ENCODE peak calls at places on chromosomes 3 and 15, in nine cellular contexts. One of them, this sample, is unnamed.

GRCh38 chr3:39302178-39302577 is 22.3 kb upstream of the CX3CR1 start:
- DNase-seq in colonic mucosa: no peak
- DNase-seq in Kasumi-1: no peak
- DNase-seq in activated naive CD4-positive, alpha-beta T cell treated with anti-CD3 and anti-CD28 coated beads, Interleukin-2, amount 50 U/mL, for 16 hours: no peak
- DNase-seq in cardiac fibroblast: no peak
- DNase-seq in left lung: no peak
- DNase-seq in AG04449: no peak
- DNase-seq in COR-L47: no peak
- DNase-seq in dorsolateral prefrontal cortex: no peak
- DNase-seq in this sample: no peak

GRCh38 chr3:126746395-126747177 is 42.5 kb downstream of the CHCHD6 start:
- DNase-seq in colonic mucosa: no peak
- DNase-seq in Kasumi-1: no peak
- DNase-seq in activated naive CD4-positive, alpha-beta T cell treated with anti-CD3 and anti-CD28 coated beads, Interleukin-2, amount 50 U/mL, for 16 hours: no peak
- DNase-seq in cardiac fibroblast: peak
- DNase-seq in left lung: no peak
- DNase-seq in AG04449: peak
- DNase-seq in COR-L47: no peak
- DNase-seq in dorsolateral prefrontal cortex: no peak
- DNase-seq in this sample: no peak

GRCh38 chr3:173709026-173709425 is 311.5 kb downstream of the NLGN1 start:
- DNase-seq in colonic mucosa: no peak
- DNase-seq in Kasumi-1: no peak
- DNase-seq in activated naive CD4-positive, alpha-beta T cell treated with anti-CD3 and anti-CD28 coated beads, Interleukin-2, amount 50 U/mL, for 16 hours: no peak
- DNase-seq in cardiac fibroblast: peak
- DNase-seq in left lung: no peak
- DNase-seq in AG04449: no peak
- DNase-seq in COR-L47: no peak
- DNase-seq in dorsolateral prefrontal cortex: no peak
- DNase-seq in this sample: no peak

GRCh38 chr3:161423911-161424522 is 52.7 kb upstream of the SPTSSB start:
- DNase-seq in colonic mucosa: no peak
- DNase-seq in Kasumi-1: peak
- DNase-seq in activated naive CD4-positive, alpha-beta T cell treated with anti-CD3 and anti-CD28 coated beads, Interleukin-2, amount 50 U/mL, for 16 hours: no peak
- DNase-seq in cardiac fibroblast: peak
- DNase-seq in left lung: no peak
- DNase-seq in AG04449: no peak
- DNase-seq in COR-L47: peak
- DNase-seq in dorsolateral prefrontal cortex: no peak
- DNase-seq in this sample: peak

GRCh38 chr3:120113128-120114116 is 19.2 kb upstream of the GSK3B start:
- DNase-seq in colonic mucosa: no peak
- DNase-seq in Kasumi-1: no peak
- DNase-seq in activated naive CD4-positive, alpha-beta T cell treated with anti-CD3 and anti-CD28 coated beads, Interleukin-2, amount 50 U/mL, for 16 hours: no peak
- DNase-seq in cardiac fibroblast: peak
- DNase-seq in left lung: no peak
- DNase-seq in AG04449: no peak
- DNase-seq in COR-L47: no peak
- DNase-seq in dorsolateral prefrontal cortex: no peak
- DNase-seq in this sample: no peak

GRCh38 chr3:134007819-134008218 is 21.9 kb downstream of the SLCO2A1 start:
- DNase-seq in colonic mucosa: no peak
- DNase-seq in Kasumi-1: no peak
- DNase-seq in activated naive CD4-positive, alpha-beta T cell treated with anti-CD3 and anti-CD28 coated beads, Interleukin-2, amount 50 U/mL, for 16 hours: no peak
- DNase-seq in cardiac fibroblast: no peak
- DNase-seq in left lung: no peak
- DNase-seq in AG04449: no peak
- DNase-seq in COR-L47: no peak
- DNase-seq in dorsolateral prefrontal cortex: no peak
- DNase-seq in this sample: no peak

GRCh38 chr3:133258358-133258757 is 141.5 kb upstream of the BFSP2 start:
- DNase-seq in colonic mucosa: no peak
- DNase-seq in Kasumi-1: no peak
- DNase-seq in activated naive CD4-positive, alpha-beta T cell treated with anti-CD3 and anti-CD28 coated beads, Interleukin-2, amount 50 U/mL, for 16 hours: no peak
- DNase-seq in cardiac fibroblast: no peak
- DNase-seq in left lung: no peak
- DNase-seq in AG04449: no peak
- DNase-seq in COR-L47: no peak
- DNase-seq in dorsolateral prefrontal cortex: no peak
- DNase-seq in this sample: no peak

GRCh38 chr15:58381696-58382095 is 50.1 kb upstream of the LIPC start:
- DNase-seq in colonic mucosa: no peak
- DNase-seq in Kasumi-1: no peak
- DNase-seq in activated naive CD4-positive, alpha-beta T cell treated with anti-CD3 and anti-CD28 coated beads, Interleukin-2, amount 50 U/mL, for 16 hours: no peak
- DNase-seq in cardiac fibroblast: no peak
- DNase-seq in left lung: no peak
- DNase-seq in AG04449: no peak
- DNase-seq in COR-L47: no peak
- DNase-seq in dorsolateral prefrontal cortex: no peak
- DNase-seq in this sample: no peak

GRCh38 chr3:175103298-175103697 is 244.2 kb downstream of the NAALADL2 start:
- DNase-seq in colonic mucosa: no peak
- DNase-seq in Kasumi-1: no peak
- DNase-seq in activated naive CD4-positive, alpha-beta T cell treated with anti-CD3 and anti-CD28 coated beads, Interleukin-2, amount 50 U/mL, for 16 hours: no peak
- DNase-seq in cardiac fibroblast: peak
- DNase-seq in left lung: no peak
- DNase-seq in AG04449: no peak
- DNase-seq in COR-L47: no peak
- DNase-seq in dorsolateral prefrontal cortex: no peak
- DNase-seq in this sample: no peak

GRCh38 chr15:101242160-101242998 is 9.5 kb downstream of the CHSY1 start:
- DNase-seq in colonic mucosa: no peak
- DNase-seq in Kasumi-1: peak
- DNase-seq in activated naive CD4-positive, alpha-beta T cell treated with anti-CD3 and anti-CD28 coated beads, Interleukin-2, amount 50 U/mL, for 16 hours: no peak
- DNase-seq in cardiac fibroblast: peak
- DNase-seq in left lung: no peak
- DNase-seq in AG04449: no peak
- DNase-seq in COR-L47: no peak
- DNase-seq in dorsolateral prefrontal cortex: no peak
- DNase-seq in this sample: peak

GRCh38 chr15:94363382-94363781 is 132.0 kb downstream of the MCTP2 start:
- DNase-seq in colonic mucosa: no peak
- DNase-seq in Kasumi-1: no peak
- DNase-seq in activated naive CD4-positive, alpha-beta T cell treated with anti-CD3 and anti-CD28 coated beads, Interleukin-2, amount 50 U/mL, for 16 hours: no peak
- DNase-seq in cardiac fibroblast: no peak
- DNase-seq in left lung: no peak
- DNase-seq in AG04449: no peak
- DNase-seq in COR-L47: no peak
- DNase-seq in dorsolateral prefrontal cortex: no peak
- DNase-seq in this sample: no peak

GRCh38 chr3:23051240-23052140 is 151.6 kb upstream of the UBE2E2 start:
- DNase-seq in colonic mucosa: no peak
- DNase-seq in Kasumi-1: no peak
- DNase-seq in activated naive CD4-positive, alpha-beta T cell treated with anti-CD3 and anti-CD28 coated beads, Interleukin-2, amount 50 U/mL, for 16 hours: no peak
- DNase-seq in cardiac fibroblast: no peak
- DNase-seq in left lung: no peak
- DNase-seq in AG04449: no peak
- DNase-seq in COR-L47: no peak
- DNase-seq in dorsolateral prefrontal cortex: no peak
- DNase-seq in this sample: no peak

GRCh38 chr15:83248151-83248851 is 36.2 kb downstream of the BNC1 start:
- DNase-seq in colonic mucosa: peak
- DNase-seq in Kasumi-1: peak
- DNase-seq in activated naive CD4-positive, alpha-beta T cell treated with anti-CD3 and anti-CD28 coated beads, Interleukin-2, amount 50 U/mL, for 16 hours: no peak
- DNase-seq in cardiac fibroblast: peak
- DNase-seq in left lung: no peak
- DNase-seq in AG04449: peak
- DNase-seq in COR-L47: peak
- DNase-seq in dorsolateral prefrontal cortex: no peak
- DNase-seq in this sample: peak

GRCh38 chr3:49017978-49018706 is at the start of gene DALRD3:
- DNase-seq in colonic mucosa: peak
- DNase-seq in Kasumi-1: peak
- DNase-seq in activated naive CD4-positive, alpha-beta T cell treated with anti-CD3 and anti-CD28 coated beads, Interleukin-2, amount 50 U/mL, for 16 hours: peak
- DNase-seq in cardiac fibroblast: peak
- DNase-seq in left lung: peak
- DNase-seq in AG04449: no peak
- DNase-seq in COR-L47: peak
- DNase-seq in dorsolateral prefrontal cortex: peak
- DNase-seq in this sample: peak

GRCh38 chr3:178709047-178709446 is 172.8 kb downstream of the KCNMB2 start:
- DNase-seq in colonic mucosa: no peak
- DNase-seq in Kasumi-1: no peak
- DNase-seq in activated naive CD4-positive, alpha-beta T cell treated with anti-CD3 and anti-CD28 coated beads, Interleukin-2, amount 50 U/mL, for 16 hours: no peak
- DNase-seq in cardiac fibroblast: no peak
- DNase-seq in left lung: no peak
- DNase-seq in AG04449: no peak
- DNase-seq in COR-L47: no peak
- DNase-seq in dorsolateral prefrontal cortex: peak
- DNase-seq in this sample: no peak

GRCh38 chr15:70806992-70807712 is 43.8 kb upstream of the UACA start:
- DNase-seq in colonic mucosa: no peak
- DNase-seq in Kasumi-1: no peak
- DNase-seq in activated naive CD4-positive, alpha-beta T cell treated with anti-CD3 and anti-CD28 coated beads, Interleukin-2, amount 50 U/mL, for 16 hours: no peak
- DNase-seq in cardiac fibroblast: peak
- DNase-seq in left lung: no peak
- DNase-seq in AG04449: no peak
- DNase-seq in COR-L47: no peak
- DNase-seq in dorsolateral prefrontal cortex: no peak
- DNase-seq in this sample: peak

GRCh38 chr3:10508235-10508618 is 2.8 kb upstream of the ATP2B2 start:
- DNase-seq in colonic mucosa: no peak
- DNase-seq in Kasumi-1: no peak
- DNase-seq in activated naive CD4-positive, alpha-beta T cell treated with anti-CD3 and anti-CD28 coated beads, Interleukin-2, amount 50 U/mL, for 16 hours: no peak
- DNase-seq in cardiac fibroblast: no peak
- DNase-seq in left lung: no peak
- DNase-seq in AG04449: no peak
- DNase-seq in COR-L47: no peak
- DNase-seq in dorsolateral prefrontal cortex: no peak
- DNase-seq in this sample: no peak

GRCh38 chr15:77122576-77122975 is 51.7 kb upstream of the TSPAN3 start:
- DNase-seq in colonic mucosa: no peak
- DNase-seq in Kasumi-1: no peak
- DNase-seq in activated naive CD4-positive, alpha-beta T cell treated with anti-CD3 and anti-CD28 coated beads, Interleukin-2, amount 50 U/mL, for 16 hours: no peak
- DNase-seq in cardiac fibroblast: no peak
- DNase-seq in left lung: no peak
- DNase-seq in AG04449: no peak
- DNase-seq in COR-L47: no peak
- DNase-seq in dorsolateral prefrontal cortex: no peak
- DNase-seq in this sample: no peak

GRCh38 chr3:161108840-161109239 is 3.7 kb upstream of the B3GALNT1 start:
- DNase-seq in colonic mucosa: no peak
- DNase-seq in Kasumi-1: no peak
- DNase-seq in activated naive CD4-positive, alpha-beta T cell treated with anti-CD3 and anti-CD28 coated beads, Interleukin-2, amount 50 U/mL, for 16 hours: no peak
- DNase-seq in cardiac fibroblast: peak
- DNase-seq in left lung: no peak
- DNase-seq in AG04449: no peak
- DNase-seq in COR-L47: no peak
- DNase-seq in dorsolateral prefrontal cortex: no peak
- DNase-seq in this sample: no peak

GRCh38 chr15:82810061-82810862 is 834 bp downstream of the WHAMM start:
- DNase-seq in colonic mucosa: peak
- DNase-seq in Kasumi-1: peak
- DNase-seq in activated naive CD4-positive, alpha-beta T cell treated with anti-CD3 and anti-CD28 coated beads, Interleukin-2, amount 50 U/mL, for 16 hours: no peak
- DNase-seq in cardiac fibroblast: peak
- DNase-seq in left lung: peak
- DNase-seq in AG04449: no peak
- DNase-seq in COR-L47: peak
- DNase-seq in dorsolateral prefrontal cortex: peak
- DNase-seq in this sample: peak

GRCh38 chr3:196771067-196771466 is 31.4 kb downstream of the PAK2 start:
- DNase-seq in colonic mucosa: no peak
- DNase-seq in Kasumi-1: no peak
- DNase-seq in activated naive CD4-positive, alpha-beta T cell treated with anti-CD3 and anti-CD28 coated beads, Interleukin-2, amount 50 U/mL, for 16 hours: no peak
- DNase-seq in cardiac fibroblast: no peak
- DNase-seq in left lung: no peak
- DNase-seq in AG04449: no peak
- DNase-seq in COR-L47: no peak
- DNase-seq in dorsolateral prefrontal cortex: no peak
- DNase-seq in this sample: no peak

GRCh38 chr3:34571714-34572113 is 773.3 kb downstream of the PDCD6IP start:
- DNase-seq in colonic mucosa: no peak
- DNase-seq in Kasumi-1: no peak
- DNase-seq in activated naive CD4-positive, alpha-beta T cell treated with anti-CD3 and anti-CD28 coated beads, Interleukin-2, amount 50 U/mL, for 16 hours: no peak
- DNase-seq in cardiac fibroblast: no peak
- DNase-seq in left lung: no peak
- DNase-seq in AG04449: no peak
- DNase-seq in COR-L47: no peak
- DNase-seq in dorsolateral prefrontal cortex: no peak
- DNase-seq in this sample: no peak

GRCh38 chr15:45064386-45064785 is 41.4 kb downstream of the SORD start:
- DNase-seq in colonic mucosa: no peak
- DNase-seq in Kasumi-1: no peak
- DNase-seq in activated naive CD4-positive, alpha-beta T cell treated with anti-CD3 and anti-CD28 coated beads, Interleukin-2, amount 50 U/mL, for 16 hours: no peak
- DNase-seq in cardiac fibroblast: peak
- DNase-seq in left lung: no peak
- DNase-seq in AG04449: no peak
- DNase-seq in COR-L47: no peak
- DNase-seq in dorsolateral prefrontal cortex: no peak
- DNase-seq in this sample: no peak

GRCh38 chr3:171994646-171995441 is 44.5 kb upstream of the FNDC3B start:
- DNase-seq in colonic mucosa: no peak
- DNase-seq in Kasumi-1: no peak
- DNase-seq in activated naive CD4-positive, alpha-beta T cell treated with anti-CD3 and anti-CD28 coated beads, Interleukin-2, amount 50 U/mL, for 16 hours: no peak
- DNase-seq in cardiac fibroblast: peak
- DNase-seq in left lung: no peak
- DNase-seq in AG04449: peak
- DNase-seq in COR-L47: no peak
- DNase-seq in dorsolateral prefrontal cortex: no peak
- DNase-seq in this sample: peak

GRCh38 chr3:190017575-190018288 is 103.0 kb downstream of the P3H2 start:
- DNase-seq in colonic mucosa: peak
- DNase-seq in Kasumi-1: peak
- DNase-seq in activated naive CD4-positive, alpha-beta T cell treated with anti-CD3 and anti-CD28 coated beads, Interleukin-2, amount 50 U/mL, for 16 hours: no peak
- DNase-seq in cardiac fibroblast: peak
- DNase-seq in left lung: no peak
- DNase-seq in AG04449: no peak
- DNase-seq in COR-L47: peak
- DNase-seq in dorsolateral prefrontal cortex: no peak
- DNase-seq in this sample: no peak

GRCh38 chr3:139548801-139549200 is 9.3 kb upstream of the RBP1 start:
- DNase-seq in colonic mucosa: no peak
- DNase-seq in Kasumi-1: no peak
- DNase-seq in activated naive CD4-positive, alpha-beta T cell treated with anti-CD3 and anti-CD28 coated beads, Interleukin-2, amount 50 U/mL, for 16 hours: no peak
- DNase-seq in cardiac fibroblast: no peak
- DNase-seq in left lung: no peak
- DNase-seq in AG04449: no peak
- DNase-seq in COR-L47: no peak
- DNase-seq in dorsolateral prefrontal cortex: no peak
- DNase-seq in this sample: no peak

GRCh38 chr3:149235599-149236424 is 14.2 kb upstream of the CP start:
- DNase-seq in colonic mucosa: no peak
- DNase-seq in Kasumi-1: no peak
- DNase-seq in activated naive CD4-positive, alpha-beta T cell treated with anti-CD3 and anti-CD28 coated beads, Interleukin-2, amount 50 U/mL, for 16 hours: no peak
- DNase-seq in cardiac fibroblast: no peak
- DNase-seq in left lung: no peak
- DNase-seq in AG04449: no peak
- DNase-seq in COR-L47: no peak
- DNase-seq in dorsolateral prefrontal cortex: no peak
- DNase-seq in this sample: no peak

GRCh38 chr15:91706366-91707032 is 147.0 kb upstream of the SLCO3A1 start:
- DNase-seq in colonic mucosa: peak
- DNase-seq in Kasumi-1: peak
- DNase-seq in activated naive CD4-positive, alpha-beta T cell treated with anti-CD3 and anti-CD28 coated beads, Interleukin-2, amount 50 U/mL, for 16 hours: peak
- DNase-seq in cardiac fibroblast: peak
- DNase-seq in left lung: peak
- DNase-seq in AG04449: no peak
- DNase-seq in COR-L47: peak
- DNase-seq in dorsolateral prefrontal cortex: peak
- DNase-seq in this sample: peak

GRCh38 chr3:3744826-3745225 is 54.4 kb upstream of the LRRN1 start:
- DNase-seq in colonic mucosa: no peak
- DNase-seq in Kasumi-1: no peak
- DNase-seq in activated naive CD4-positive, alpha-beta T cell treated with anti-CD3 and anti-CD28 coated beads, Interleukin-2, amount 50 U/mL, for 16 hours: no peak
- DNase-seq in cardiac fibroblast: no peak
- DNase-seq in left lung: no peak
- DNase-seq in AG04449: no peak
- DNase-seq in COR-L47: no peak
- DNase-seq in dorsolateral prefrontal cortex: no peak
- DNase-seq in this sample: no peak

GRCh38 chr15:29107291-29107890 is 162.2 kb downstream of the NSMCE3 start:
- DNase-seq in colonic mucosa: no peak
- DNase-seq in Kasumi-1: no peak
- DNase-seq in activated naive CD4-positive, alpha-beta T cell treated with anti-CD3 and anti-CD28 coated beads, Interleukin-2, amount 50 U/mL, for 16 hours: no peak
- DNase-seq in cardiac fibroblast: no peak
- DNase-seq in left lung: peak
- DNase-seq in AG04449: no peak
- DNase-seq in COR-L47: no peak
- DNase-seq in dorsolateral prefrontal cortex: no peak
- DNase-seq in this sample: no peak

GRCh38 chr3:36525115-36525711 is 144.9 kb downstream of the STAC start:
- DNase-seq in colonic mucosa: no peak
- DNase-seq in Kasumi-1: no peak
- DNase-seq in activated naive CD4-positive, alpha-beta T cell treated with anti-CD3 and anti-CD28 coated beads, Interleukin-2, amount 50 U/mL, for 16 hours: no peak
- DNase-seq in cardiac fibroblast: peak
- DNase-seq in left lung: no peak
- DNase-seq in AG04449: no peak
- DNase-seq in COR-L47: no peak
- DNase-seq in dorsolateral prefrontal cortex: no peak
- DNase-seq in this sample: no peak

This sample was measured in AML-193.